ENCODE peak calls at places on chromosome 3, in eight cellular contexts. V is left lung; Z is ELR; R is NCI-H1105; K is CD8-positive, alpha-beta memory T cell; P is NCI-H1694 treated with DMSO at 0.1 percent for 48 hours; Y is activated CD4-positive, alpha-beta T cell treated with anti-CD3 and anti-CD28 coated beads, Interleukin-2, amount 50 U/mL, for 1 hour; E is central memory CD4-positive, alpha-beta T cell. S is an unnamed sample.

GRCh38 chr3:177060492-177060891 is 136.8 kb downstream of the TBL1XR1 start:
- DNase-seq in E (no peak), Z (no peak), P (no peak), Y (no peak), K (no peak), V (no peak), R (no peak), S (no peak)

GRCh38 chr3:21446937-21447336 is 304.1 kb downstream of the ZNF385D start:
- DNase-seq in P (no peak), V (no peak), R (no peak), Y (no peak), Z (no peak), K (no peak), E (no peak), S (no peak)

GRCh38 chr3:127149621-127150310 is 43.2 kb upstream of the PRR23E start:
- DNase-seq in P (no peak), R (no peak), Y (no peak), Z (no peak), V (no peak), K (no peak), E (no peak), S (peak)

GRCh38 chr3:156812521-156813335 is 13.4 kb upstream of the LEKR1 start:
- DNase-seq in R (no peak), Y (no peak), K (no peak), E (no peak), P (no peak), V (no peak), Z (peak), S (no peak)

GRCh38 chr3:110881069-110881468 is 190.5 kb upstream of the NECTIN3 start:
- DNase-seq in Z (peak), K (no peak), P (peak), R (peak), Y (no peak), E (no peak), V (no peak), S (peak)

GRCh38 chr3:10744098-10744465 is 71.9 kb upstream of the SLC6A11 start:
- DNase-seq in E (no peak), R (no peak), V (no peak), Z (peak), P (no peak), K (no peak), Y (no peak), S (no peak)

GRCh38 chr3:156035158-156035557 is 85.2 kb upstream of the KCNAB1 start:
- DNase-seq in V (no peak), Z (no peak), P (no peak), K (no peak), E (no peak), R (no peak), Y (no peak), S (no peak)

GRCh38 chr3:53342353-53342752 is 5.0 kb downstream of the DCP1A start:
- DNase-seq in V (no peak), K (no peak), P (no peak), Z (no peak), R (no peak), Y (no peak), E (no peak), S (no peak)

GRCh38 chr3:172517859-172518466 is 5.3 kb downstream of the TNFSF10 start:
- DNase-seq in P (no peak), Z (no peak), E (no peak), R (no peak), Y (peak), K (no peak), V (no peak), S (no peak)

GRCh38 chr3:114686624-114687023 is 392.8 kb downstream of the TIGIT start:
- DNase-seq in P (no peak), V (no peak), Z (peak), E (no peak), Y (no peak), R (no peak), K (no peak), S (no peak)

GRCh38 chr3:44048196-44048924 is 193.3 kb upstream of the TOPAZ1 start:
- DNase-seq in Y (no peak), R (no peak), K (no peak), P (no peak), Z (peak), V (no peak), E (no peak), S (no peak)

GRCh38 chr3:196757876-196758739 is 18.5 kb downstream of the PAK2 start:
- DNase-seq in E (no peak), R (no peak), P (no peak), Y (no peak), Z (peak), K (no peak), V (no peak), S (no peak)

GRCh38 chr3:171797265-171797679 is 13.0 kb downstream of the PLD1 start:
- DNase-seq in Y (no peak), R (no peak), V (no peak), E (no peak), K (no peak), Z (no peak), P (no peak), S (no peak)

GRCh38 chr3:15325228-15325627 is 7.2 kb downstream of the SH3BP5 start:
- DNase-seq in P (no peak), E (no peak), Y (no peak), R (no peak), K (no peak), V (no peak), Z (peak), S (no peak)

GRCh38 chr3:2334921-2335320 is 236.3 kb downstream of the CNTN4 start:
- DNase-seq in Y (no peak), E (no peak), V (no peak), P (no peak), Z (no peak), K (no peak), R (no peak), S (no peak)

GRCh38 chr3:108406661-108407206 is 103.7 kb downstream of the MYH15 start:
- DNase-seq in P (peak), R (peak), K (no peak), Z (peak), Y (no peak), V (no peak), E (no peak), S (no peak)

GRCh38 chr3:23455775-23456174 is 252.6 kb downstream of the UBE2E2 start:
- DNase-seq in Z (peak), E (no peak), Y (no peak), P (no peak), V (no peak), K (no peak), R (no peak), S (no peak)

GRCh38 chr3:151228291-151229125 is 25.5 kb upstream of the GPR171 start:
- DNase-seq in Y (no peak), P (no peak), R (no peak), V (no peak), K (no peak), E (no peak), Z (peak), S (no peak)

GRCh38 chr3:69137006-69137405 is 14.6 kb upstream of the LMOD3 start:
- DNase-seq in V (no peak), E (no peak), Y (no peak), K (no peak), P (no peak), R (no peak), Z (no peak), S (no peak)

GRCh38 chr3:45972534-45973402 is 22.9 kb downstream of the FYCO1 start:
- DNase-seq in Z (peak), K (no peak), P (no peak), Y (no peak), R (no peak), E (no peak), V (no peak), S (no peak)

GRCh38 chr3:159632847-159633246 is 355.8 kb upstream of the IL12A start:
- DNase-seq in P (no peak), V (no peak), K (no peak), Z (no peak), Y (no peak), R (no peak), E (no peak), S (no peak)